ENCODE peak calls at places on chromosome 7, in six cellular contexts. One of them, this sample, is unnamed.

GRCh38 chr7:3510101-3511020 is 209.3 kb downstream of the SDK1 start:
- DNase-seq in upper lobe of left lung: no peak
- DNase-seq in IMR-90: peak
- DNase-seq in ovary: no peak
- DNase-seq in suprapubic skin: no peak
- DNase-seq in sigmoid colon: no peak
- DNase-seq in this sample: no peak

GRCh38 chr7:148982596-148983219 is 45.6 kb downstream of the PDIA4 start:
- DNase-seq in upper lobe of left lung: no peak
- DNase-seq in sigmoid colon: no peak
- DNase-seq in suprapubic skin: no peak
- DNase-seq in ovary: no peak
- DNase-seq in IMR-90: peak
- DNase-seq in this sample: peak

GRCh38 chr7:25288536-25289283 is 60.4 kb upstream of the NPVF start:
- DNase-seq in ovary: no peak
- DNase-seq in IMR-90: no peak
- DNase-seq in upper lobe of left lung: no peak
- DNase-seq in suprapubic skin: no peak
- DNase-seq in sigmoid colon: no peak
- DNase-seq in this sample: no peak

GRCh38 chr7:158192956-158193355 is 394.7 kb downstream of the PTPRN2 start:
- DNase-seq in IMR-90: no peak
- DNase-seq in sigmoid colon: no peak
- DNase-seq in ovary: no peak
- DNase-seq in upper lobe of left lung: peak
- DNase-seq in suprapubic skin: no peak
- DNase-seq in this sample: no peak

GRCh38 chr7:16604054-16604453 is 41.5 kb downstream of the ANKMY2 start:
- DNase-seq in IMR-90: no peak
- DNase-seq in sigmoid colon: no peak
- DNase-seq in suprapubic skin: no peak
- DNase-seq in upper lobe of left lung: no peak
- DNase-seq in ovary: no peak
- DNase-seq in this sample: peak

GRCh38 chr7:37084303-37084702 is 360.0 kb upstream of the AOAH start:
- DNase-seq in ovary: no peak
- DNase-seq in sigmoid colon: no peak
- DNase-seq in upper lobe of left lung: no peak
- DNase-seq in IMR-90: no peak
- DNase-seq in suprapubic skin: no peak
- DNase-seq in this sample: no peak

GRCh38 chr7:50205011-50205410 is 99.5 kb upstream of the IKZF1 start:
- DNase-seq in IMR-90: no peak
- DNase-seq in upper lobe of left lung: no peak
- DNase-seq in ovary: no peak
- DNase-seq in suprapubic skin: no peak
- DNase-seq in sigmoid colon: no peak
- DNase-seq in this sample: no peak

GRCh38 chr7:44473295-44473694 is 17.2 kb downstream of the NUDCD3 start:
- DNase-seq in upper lobe of left lung: no peak
- DNase-seq in suprapubic skin: no peak
- DNase-seq in sigmoid colon: no peak
- DNase-seq in ovary: no peak
- DNase-seq in IMR-90: peak
- DNase-seq in this sample: no peak

GRCh38 chr7:142870147-142870559 is 15.3 kb downstream of the EPHB6 start:
- DNase-seq in suprapubic skin: peak
- DNase-seq in upper lobe of left lung: no peak
- DNase-seq in ovary: no peak
- DNase-seq in sigmoid colon: no peak
- DNase-seq in IMR-90: no peak
- DNase-seq in this sample: no peak

GRCh38 chr7:158828343-158829020 is 827 bp downstream of the ESYT2 start:
- DNase-seq in sigmoid colon: peak
- DNase-seq in ovary: peak
- DNase-seq in IMR-90: no peak
- DNase-seq in suprapubic skin: no peak
- DNase-seq in upper lobe of left lung: peak
- DNase-seq in this sample: peak

GRCh38 chr7:144428431-144428830 is 24.9 kb upstream of the NOBOX start:
- DNase-seq in suprapubic skin: no peak
- DNase-seq in sigmoid colon: no peak
- DNase-seq in ovary: no peak
- DNase-seq in IMR-90: no peak
- DNase-seq in upper lobe of left lung: no peak
- DNase-seq in this sample: no peak

GRCh38 chr7:27520828-27521790 is 141.6 kb downstream of the HIBADH start:
- DNase-seq in ovary: no peak
- DNase-seq in suprapubic skin: peak
- DNase-seq in sigmoid colon: peak
- DNase-seq in IMR-90: peak
- DNase-seq in upper lobe of left lung: peak
- DNase-seq in this sample: no peak

GRCh38 chr7:92837214-92837749 is 909 bp upstream of the CDK6 start:
- DNase-seq in IMR-90: peak
- DNase-seq in suprapubic skin: no peak
- DNase-seq in sigmoid colon: no peak
- DNase-seq in ovary: no peak
- DNase-seq in upper lobe of left lung: no peak
- DNase-seq in this sample: peak

GRCh38 chr7:47582748-47583740 is 1.1 kb upstream of the TNS3 start:
- DNase-seq in upper lobe of left lung: no peak
- DNase-seq in sigmoid colon: peak
- DNase-seq in IMR-90: no peak
- DNase-seq in suprapubic skin: no peak
- DNase-seq in ovary: peak
- DNase-seq in this sample: no peak

GRCh38 chr7:151426486-151426905 is 13.4 kb downstream of the CRYGN start:
- DNase-seq in sigmoid colon: peak
- DNase-seq in suprapubic skin: no peak
- DNase-seq in IMR-90: peak
- DNase-seq in upper lobe of left lung: no peak
- DNase-seq in ovary: peak
- DNase-seq in this sample: no peak

GRCh38 chr7:88091988-88092675 is 127.7 kb downstream of the SRI start:
- DNase-seq in suprapubic skin: no peak
- DNase-seq in upper lobe of left lung: no peak
- DNase-seq in sigmoid colon: no peak
- DNase-seq in ovary: no peak
- DNase-seq in IMR-90: no peak
- DNase-seq in this sample: no peak

GRCh38 chr7:98733036-98733435 is 116.0 kb downstream of the NPTX2 start:
- DNase-seq in sigmoid colon: no peak
- DNase-seq in IMR-90: peak
- DNase-seq in upper lobe of left lung: no peak
- DNase-seq in suprapubic skin: no peak
- DNase-seq in ovary: no peak
- DNase-seq in this sample: peak

GRCh38 chr7:39664057-39664456 is 40.7 kb downstream of the RALA start:
- DNase-seq in ovary: no peak
- DNase-seq in IMR-90: no peak
- DNase-seq in suprapubic skin: no peak
- DNase-seq in sigmoid colon: no peak
- DNase-seq in upper lobe of left lung: no peak
- DNase-seq in this sample: no peak

GRCh38 chr7:148588168-148588890 is 2.2 kb upstream of the C7orf33 start:
- DNase-seq in suprapubic skin: no peak
- DNase-seq in upper lobe of left lung: no peak
- DNase-seq in IMR-90: no peak
- DNase-seq in sigmoid colon: no peak
- DNase-seq in ovary: no peak
- DNase-seq in this sample: no peak

GRCh38 chr7:25389489-25390106 is 161.3 kb upstream of the NPVF start:
- DNase-seq in upper lobe of left lung: no peak
- DNase-seq in suprapubic skin: no peak
- DNase-seq in ovary: no peak
- DNase-seq in IMR-90: peak
- DNase-seq in sigmoid colon: no peak
- DNase-seq in this sample: peak

GRCh38 chr7:22651534-22652243 is 75.3 kb upstream of the IL6 start:
- DNase-seq in ovary: no peak
- DNase-seq in sigmoid colon: no peak
- DNase-seq in IMR-90: peak
- DNase-seq in upper lobe of left lung: no peak
- DNase-seq in suprapubic skin: no peak
- DNase-seq in this sample: no peak

GRCh38 chr7:33108931-33109757 is at the start of gene RP9:
- DNase-seq in suprapubic skin: peak
- DNase-seq in sigmoid colon: peak
- DNase-seq in upper lobe of left lung: peak
- DNase-seq in IMR-90: peak
- DNase-seq in ovary: peak
- DNase-seq in this sample: peak
- TF ChIP-seq POLR2A in suprapubic skin: no peak
- TF ChIP-seq POLR2A in sigmoid colon: no peak
- TF ChIP-seq POLR2A in upper lobe of left lung: peak
- TF ChIP-seq POLR2A in IMR-90: no peak
- TF ChIP-seq POLR2A in ovary: no peak
- TF ChIP-seq POLR2A in this sample: peak

DNA sequence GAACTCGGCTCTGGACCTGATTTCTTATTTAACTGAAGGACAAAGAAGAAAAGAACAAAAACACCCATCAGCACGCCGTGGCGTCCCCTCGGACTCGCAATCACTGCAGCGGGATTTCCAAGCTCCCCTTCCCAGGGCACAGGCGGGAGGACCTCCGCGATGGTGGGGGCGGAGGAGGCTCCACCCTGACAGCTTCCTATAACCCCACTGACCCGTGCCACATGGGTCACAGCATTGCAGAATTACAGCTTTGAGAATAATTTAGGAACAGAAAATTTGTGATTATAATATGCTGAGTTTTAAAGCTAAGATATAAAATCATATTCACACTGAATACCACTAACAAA is 129.7 kb upstream of the SEC61G start:
- DNase-seq in IMR-90: no peak
- DNase-seq in upper lobe of left lung: no peak
- DNase-seq in ovary: no peak
- DNase-seq in suprapubic skin: no peak
- DNase-seq in sigmoid colon: no peak
- DNase-seq in this sample: no peak
- TF ChIP-seq POLR2A in IMR-90: no peak
- TF ChIP-seq POLR2A in upper lobe of left lung: no peak
- TF ChIP-seq POLR2A in ovary: no peak
- TF ChIP-seq POLR2A in suprapubic skin: no peak
- TF ChIP-seq POLR2A in sigmoid colon: no peak
- TF ChIP-seq POLR2A in this sample: no peak

GRCh38 chr7:152673902-152674301 is 2.0 kb downstream of the XRCC2 start:
- DNase-seq in ovary: no peak
- DNase-seq in sigmoid colon: no peak
- DNase-seq in upper lobe of left lung: no peak
- DNase-seq in IMR-90: no peak
- DNase-seq in suprapubic skin: no peak
- DNase-seq in this sample: no peak

GRCh38 chr7:152674860-152675760 is 831 bp downstream of the XRCC2 start:
- DNase-seq in IMR-90: peak
- DNase-seq in sigmoid colon: no peak
- DNase-seq in ovary: no peak
- DNase-seq in upper lobe of left lung: no peak
- DNase-seq in suprapubic skin: no peak
- DNase-seq in this sample: peak

GRCh38 chr7:152678133-152678645 is 2.2 kb upstream of the XRCC2 start:
- DNase-seq in IMR-90: no peak
- DNase-seq in sigmoid colon: no peak
- DNase-seq in ovary: no peak
- DNase-seq in upper lobe of left lung: no peak
- DNase-seq in suprapubic skin: no peak
- DNase-seq in this sample: no peak

GRCh38 chr7:152672626-152673025 is 3.3 kb downstream of the XRCC2 start:
- DNase-seq in ovary: no peak
- DNase-seq in IMR-90: no peak
- DNase-seq in upper lobe of left lung: no peak
- DNase-seq in sigmoid colon: no peak
- DNase-seq in suprapubic skin: no peak
- DNase-seq in this sample: no peak

DNA sequence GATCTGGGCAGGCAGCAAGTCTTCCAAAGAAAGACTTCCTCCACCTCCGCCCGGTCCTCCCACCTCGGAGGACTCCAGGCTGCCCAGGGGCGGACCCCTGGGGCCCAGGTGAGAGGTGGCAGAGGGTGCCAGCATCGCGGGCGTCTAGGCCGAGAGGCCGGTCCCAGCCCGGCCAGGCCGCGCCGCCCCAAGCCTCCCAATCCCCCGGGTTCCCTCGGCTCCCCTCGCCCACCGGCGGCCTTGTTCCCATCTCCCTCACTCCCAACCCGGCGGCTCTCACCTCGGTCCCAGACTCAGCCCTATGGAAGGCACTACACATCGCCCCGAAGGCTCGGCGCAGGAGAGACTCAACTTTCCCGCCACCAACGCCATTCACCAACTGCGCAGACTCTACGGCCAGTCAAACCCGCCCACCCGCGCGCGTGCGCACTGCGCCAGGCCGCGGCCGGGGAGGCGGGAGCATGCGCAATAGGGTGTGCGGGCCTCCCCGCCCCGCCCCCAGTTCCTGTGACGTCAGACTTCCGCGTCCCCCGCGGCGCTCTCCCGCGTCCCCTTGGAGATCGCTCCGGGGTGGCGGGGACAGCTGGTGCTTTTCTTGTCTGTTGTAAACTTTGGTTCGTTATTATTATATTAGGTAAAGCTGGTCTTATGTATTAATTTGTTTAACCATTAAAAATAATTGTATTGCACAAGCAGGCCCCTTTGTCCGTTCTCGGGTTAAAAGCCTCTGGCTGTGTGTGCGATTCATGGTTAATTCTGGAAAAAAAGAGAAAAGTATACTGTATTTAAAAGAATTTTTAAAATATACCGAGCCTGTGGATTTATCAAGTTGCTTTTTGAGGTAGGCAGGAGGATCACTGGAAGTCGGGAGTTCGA is at the start of gene XRCC2:
- DNase-seq in upper lobe of left lung: peak
- DNase-seq in IMR-90: peak
- DNase-seq in sigmoid colon: peak
- DNase-seq in ovary: peak
- DNase-seq in suprapubic skin: peak
- DNase-seq in this sample: peak
- TF ChIP-seq POLR2A in upper lobe of left lung: peak
- TF ChIP-seq POLR2A in IMR-90: peak
- TF ChIP-seq POLR2A in sigmoid colon: peak
- TF ChIP-seq POLR2A in ovary: peak
- TF ChIP-seq POLR2A in suprapubic skin: peak
- TF ChIP-seq POLR2A in this sample: peak

GRCh38 chr7:128008744-128009143 is 22.5 kb downstream of the LRRC4 start:
- DNase-seq in suprapubic skin: no peak
- DNase-seq in ovary: no peak
- DNase-seq in upper lobe of left lung: no peak
- DNase-seq in IMR-90: no peak
- DNase-seq in sigmoid colon: no peak
- DNase-seq in this sample: no peak

GRCh38 chr7:128007293-128007680 is 23.9 kb downstream of the LRRC4 start:
- DNase-seq in suprapubic skin: no peak
- DNase-seq in ovary: no peak
- DNase-seq in sigmoid colon: no peak
- DNase-seq in IMR-90: no peak
- DNase-seq in upper lobe of left lung: no peak
- DNase-seq in this sample: no peak

GRCh38 chr7:128006550-128007292 is 24.5 kb downstream of the LRRC4 start:
- DNase-seq in ovary: no peak
- DNase-seq in IMR-90: no peak
- DNase-seq in suprapubic skin: no peak
- DNase-seq in upper lobe of left lung: no peak
- DNase-seq in sigmoid colon: no peak
- DNase-seq in this sample: no peak

GRCh38 chr7:128005759-128006159 is 25.5 kb downstream of the LRRC4 start:
- DNase-seq in suprapubic skin: no peak
- DNase-seq in ovary: no peak
- DNase-seq in sigmoid colon: no peak
- DNase-seq in upper lobe of left lung: no peak
- DNase-seq in IMR-90: no peak
- DNase-seq in this sample: no peak

GRCh38 chr7:128008141-128008540 is 23.1 kb downstream of the LRRC4 start:
- DNase-seq in sigmoid colon: no peak
- DNase-seq in IMR-90: no peak
- DNase-seq in ovary: no peak
- DNase-seq in upper lobe of left lung: no peak
- DNase-seq in suprapubic skin: no peak
- DNase-seq in this sample: no peak
- TF ChIP-seq POLR2A in sigmoid colon: no peak
- TF ChIP-seq POLR2A in IMR-90: no peak
- TF ChIP-seq POLR2A in ovary: no peak
- TF ChIP-seq POLR2A in upper lobe of left lung: no peak
- TF ChIP-seq POLR2A in suprapubic skin: no peak
- TF ChIP-seq POLR2A in this sample: no peak

This sample was measured in erythroblast.